ENCODE peak calls at places on chromosomes 11 and 22, in eight cellular contexts. One of them, this sample, is unnamed.

GRCh38 chr11:86291466-86292262 is 10.4 kb upstream of the HIKESHI start:
- DNase-seq in stimulated activated CD8-positive, alpha-beta memory T cell treated with anti-CD3 and anti-CD28 coated beads, Interleukin-4, amount 100 ng/mL, for 24 hours: peak
- DNase-seq in anterior cingulate cortex: no peak
- DNase-seq in NB4: peak
- DNase-seq in NCI-H748 treated with DMSO at 0.1 percent for 48 hours: no peak
- DNase-seq in NCI-H524: peak
- DNase-seq in HCT116: peak
- DNase-seq in transverse colon: peak
- DNase-seq in this sample: peak

GRCh38 chr11:6258571-6258998 is 1.1 kb upstream of the CCKBR start:
- DNase-seq in anterior cingulate cortex: no peak
- DNase-seq in NCI-H748 treated with DMSO at 0.1 percent for 48 hours: peak
- DNase-seq in NCI-H524: peak
- DNase-seq in HCT116: no peak
- DNase-seq in transverse colon: no peak
- DNase-seq in stimulated activated CD8-positive, alpha-beta memory T cell treated with anti-CD3 and anti-CD28 coated beads, Interleukin-4, amount 100 ng/mL, for 24 hours: no peak
- DNase-seq in NB4: no peak
- DNase-seq in this sample: no peak

GRCh38 chr22:23137905-23138520 is 3.8 kb downstream of the RSPH14 start:
- DNase-seq in HCT116: no peak
- DNase-seq in anterior cingulate cortex: no peak
- DNase-seq in transverse colon: peak
- DNase-seq in NCI-H748 treated with DMSO at 0.1 percent for 48 hours: no peak
- DNase-seq in stimulated activated CD8-positive, alpha-beta memory T cell treated with anti-CD3 and anti-CD28 coated beads, Interleukin-4, amount 100 ng/mL, for 24 hours: no peak
- DNase-seq in NCI-H524: no peak
- DNase-seq in NB4: peak
- DNase-seq in this sample: no peak

GRCh38 chr22:24588370-24588755 is 4.5 kb downstream of the LRRC75B start:
- DNase-seq in transverse colon: no peak
- DNase-seq in NCI-H748 treated with DMSO at 0.1 percent for 48 hours: no peak
- DNase-seq in anterior cingulate cortex: peak
- DNase-seq in NCI-H524: no peak
- DNase-seq in stimulated activated CD8-positive, alpha-beta memory T cell treated with anti-CD3 and anti-CD28 coated beads, Interleukin-4, amount 100 ng/mL, for 24 hours: no peak
- DNase-seq in NB4: no peak
- DNase-seq in HCT116: no peak
- DNase-seq in this sample: no peak

GRCh38 chr22:31537019-31537535 is 40.7 kb downstream of the SFI1 start:
- DNase-seq in HCT116: no peak
- DNase-seq in NCI-H748 treated with DMSO at 0.1 percent for 48 hours: no peak
- DNase-seq in stimulated activated CD8-positive, alpha-beta memory T cell treated with anti-CD3 and anti-CD28 coated beads, Interleukin-4, amount 100 ng/mL, for 24 hours: peak
- DNase-seq in transverse colon: no peak
- DNase-seq in NCI-H524: no peak
- DNase-seq in anterior cingulate cortex: no peak
- DNase-seq in NB4: no peak
- DNase-seq in this sample: no peak

GRCh38 chr11:67389477-67389876 is 2.3 kb upstream of the RAD9A start:
- DNase-seq in anterior cingulate cortex: no peak
- DNase-seq in NB4: peak
- DNase-seq in NCI-H748 treated with DMSO at 0.1 percent for 48 hours: no peak
- DNase-seq in HCT116: no peak
- DNase-seq in stimulated activated CD8-positive, alpha-beta memory T cell treated with anti-CD3 and anti-CD28 coated beads, Interleukin-4, amount 100 ng/mL, for 24 hours: no peak
- DNase-seq in transverse colon: peak
- DNase-seq in NCI-H524: no peak
- DNase-seq in this sample: no peak

GRCh38 chr11:269146-269890 is 8.9 kb upstream of the NLRP6 start:
- DNase-seq in stimulated activated CD8-positive, alpha-beta memory T cell treated with anti-CD3 and anti-CD28 coated beads, Interleukin-4, amount 100 ng/mL, for 24 hours: no peak
- DNase-seq in transverse colon: no peak
- DNase-seq in NCI-H748 treated with DMSO at 0.1 percent for 48 hours: no peak
- DNase-seq in NB4: peak
- DNase-seq in HCT116: no peak
- DNase-seq in NCI-H524: no peak
- DNase-seq in anterior cingulate cortex: no peak
- DNase-seq in this sample: no peak

GRCh38 chr22:33971561-33971961 is 51.3 kb upstream of the LARGE1 start:
- DNase-seq in stimulated activated CD8-positive, alpha-beta memory T cell treated with anti-CD3 and anti-CD28 coated beads, Interleukin-4, amount 100 ng/mL, for 24 hours: no peak
- DNase-seq in NCI-H524: no peak
- DNase-seq in anterior cingulate cortex: peak
- DNase-seq in HCT116: no peak
- DNase-seq in NCI-H748 treated with DMSO at 0.1 percent for 48 hours: no peak
- DNase-seq in transverse colon: no peak
- DNase-seq in NB4: peak
- DNase-seq in this sample: no peak

GRCh38 chr11:19474954-19475811 is 234.4 kb upstream of the E2F8 start:
- DNase-seq in HCT116: no peak
- DNase-seq in NB4: no peak
- DNase-seq in anterior cingulate cortex: peak
- DNase-seq in transverse colon: no peak
- DNase-seq in NCI-H524: no peak
- DNase-seq in NCI-H748 treated with DMSO at 0.1 percent for 48 hours: peak
- DNase-seq in stimulated activated CD8-positive, alpha-beta memory T cell treated with anti-CD3 and anti-CD28 coated beads, Interleukin-4, amount 100 ng/mL, for 24 hours: no peak
- DNase-seq in this sample: no peak

GRCh38 chr11:66580803-66581202 is 12.1 kb downstream of the CCDC87 start:
- DNase-seq in NCI-H524: no peak
- DNase-seq in transverse colon: no peak
- DNase-seq in anterior cingulate cortex: no peak
- DNase-seq in HCT116: no peak
- DNase-seq in NB4: no peak
- DNase-seq in NCI-H748 treated with DMSO at 0.1 percent for 48 hours: no peak
- DNase-seq in stimulated activated CD8-positive, alpha-beta memory T cell treated with anti-CD3 and anti-CD28 coated beads, Interleukin-4, amount 100 ng/mL, for 24 hours: no peak
- DNase-seq in this sample: no peak

GRCh38 chr11:46386674-46387073 is 4.9 kb downstream of the CHRM4 start:
- DNase-seq in stimulated activated CD8-positive, alpha-beta memory T cell treated with anti-CD3 and anti-CD28 coated beads, Interleukin-4, amount 100 ng/mL, for 24 hours: no peak
- DNase-seq in NCI-H748 treated with DMSO at 0.1 percent for 48 hours: no peak
- DNase-seq in NB4: no peak
- DNase-seq in transverse colon: no peak
- DNase-seq in anterior cingulate cortex: no peak
- DNase-seq in NCI-H524: no peak
- DNase-seq in HCT116: no peak
- DNase-seq in this sample: no peak

GRCh38 chr11:6234314-6235031 is at the start of gene FHIP1B:
- DNase-seq in transverse colon: peak
- DNase-seq in HCT116: peak
- DNase-seq in stimulated activated CD8-positive, alpha-beta memory T cell treated with anti-CD3 and anti-CD28 coated beads, Interleukin-4, amount 100 ng/mL, for 24 hours: peak
- DNase-seq in NCI-H748 treated with DMSO at 0.1 percent for 48 hours: peak
- DNase-seq in NCI-H524: peak
- DNase-seq in anterior cingulate cortex: peak
- DNase-seq in NB4: peak
- DNase-seq in this sample: peak

GRCh38 chr11:71336176-71336995 is 84.0 kb upstream of the SHANK2 start:
- DNase-seq in anterior cingulate cortex: no peak
- DNase-seq in HCT116: no peak
- DNase-seq in NCI-H524: no peak
- DNase-seq in NCI-H748 treated with DMSO at 0.1 percent for 48 hours: no peak
- DNase-seq in transverse colon: no peak
- DNase-seq in NB4: no peak
- DNase-seq in stimulated activated CD8-positive, alpha-beta memory T cell treated with anti-CD3 and anti-CD28 coated beads, Interleukin-4, amount 100 ng/mL, for 24 hours: no peak
- DNase-seq in this sample: no peak

GRCh38 chr11:44427432-44427831 is 117.5 kb upstream of the ALX4 start:
- DNase-seq in stimulated activated CD8-positive, alpha-beta memory T cell treated with anti-CD3 and anti-CD28 coated beads, Interleukin-4, amount 100 ng/mL, for 24 hours: no peak
- DNase-seq in HCT116: no peak
- DNase-seq in transverse colon: no peak
- DNase-seq in NB4: peak
- DNase-seq in NCI-H748 treated with DMSO at 0.1 percent for 48 hours: no peak
- DNase-seq in anterior cingulate cortex: no peak
- DNase-seq in NCI-H524: no peak
- DNase-seq in this sample: no peak

This sample was measured in astrocyte.